ENCODE peak calls at places on chromosomes 3 and 15, in eight cellular contexts. D, L, C, T, U, E, K and F are unnamed samples.
A peak's percentile ranks its signal among the peaks of the same experiment; 100 is the strongest.

GRCh38 chr3:143757691-143758090 is 90.6 kb downstream of the SLC9A9 start:
- DNase-seq in D (no peak), L (no peak), C (no peak), T (no peak), U (no peak), E (no peak), K (no peak), F (no peak)

GRCh38 chr3:127172670-127173515 is 20.0 kb upstream of the PRR23E start:
- DNase-seq in D (peak; percentile 86), L (peak; percentile 38), C (no peak), T (no peak), U (no peak), E (no peak), K (no peak), F (no peak)

GRCh38 chr3:151328298-151329036 is 882 bp downstream of the P2RY13 start:
- DNase-seq in D (no peak), L (peak; percentile 52), C (no peak), T (no peak), U (no peak), E (no peak), K (peak; percentile 58), F (peak; percentile 54)

GRCh38 chr3:14549256-14549931 is 9.3 kb upstream of the GRIP2 start:
- DNase-seq in D (peak; percentile 8), L (peak; percentile 7), C (no peak), T (no peak), U (no peak), E (no peak), K (no peak), F (no peak)

GRCh38 chr3:50340404-50341329 is at the start of gene RASSF1:
- DNase-seq in D (peak; percentile 48), L (peak; percentile 64), C (peak; percentile 78), T (peak; percentile 51), U (peak; percentile 80), E (peak; percentile 32), K (no peak), F (peak; percentile 87)

GRCh38 chr15:83178387-83178786 is 29.2 kb downstream of the HDGFL3 start:
- DNase-seq in D (no peak), L (no peak), C (no peak), T (no peak), U (no peak), E (no peak), K (no peak), F (no peak)

GRCh38 chr3:104032283-104032682 is 1334.4 kb upstream of the ALCAM start:
- DNase-seq in D (peak; percentile 6), L (no peak), C (no peak), T (no peak), U (no peak), E (no peak), K (no peak), F (no peak)

GRCh38 chr3:29950232-29950631 is 656.2 kb upstream of the TGFBR2 start:
- DNase-seq in D (no peak), L (no peak), C (no peak), T (no peak), U (no peak), E (no peak), K (no peak), F (no peak)

GRCh38 chr3:25661694-25662455 is 2.8 kb downstream of the TOP2B start:
- DNase-seq in D (no peak), L (no peak), C (no peak), T (no peak), U (no peak), E (no peak), K (no peak), F (no peak)

GRCh38 chr15:79475312-79475711 is 43.2 kb downstream of the MINAR1 start:
- DNase-seq in D (peak; percentile 6), L (no peak), C (no peak), T (no peak), U (no peak), E (no peak), K (no peak), F (no peak)

GRCh38 chr3:184320099-184320445 is 5.7 kb downstream of the EIF4G1 start:
- DNase-seq in D (peak; percentile 97), L (peak; percentile 98), C (peak; percentile 98), T (no peak), U (peak; percentile 97), E (peak; percentile 97), K (peak; percentile 87), F (peak; percentile 62)

GRCh38 chr3:82030932-82031331 is 269.5 kb upstream of the GBE1 start:
- DNase-seq in D (no peak), L (no peak), C (no peak), T (no peak), U (no peak), E (no peak), K (no peak), F (no peak)

GRCh38 chr3:133437391-133438093 is 37.7 kb downstream of the BFSP2 start:
- DNase-seq in D (peak; percentile 35), L (peak; percentile 68), C (no peak), T (no peak), U (no peak), E (no peak), K (no peak), F (no peak)
- TF ChIP-seq CTCF in D (peak; percentile 21), L (no peak), C (no peak), T (no peak), U (no peak), E (no peak), K (no peak), F (no peak)

DNA sequence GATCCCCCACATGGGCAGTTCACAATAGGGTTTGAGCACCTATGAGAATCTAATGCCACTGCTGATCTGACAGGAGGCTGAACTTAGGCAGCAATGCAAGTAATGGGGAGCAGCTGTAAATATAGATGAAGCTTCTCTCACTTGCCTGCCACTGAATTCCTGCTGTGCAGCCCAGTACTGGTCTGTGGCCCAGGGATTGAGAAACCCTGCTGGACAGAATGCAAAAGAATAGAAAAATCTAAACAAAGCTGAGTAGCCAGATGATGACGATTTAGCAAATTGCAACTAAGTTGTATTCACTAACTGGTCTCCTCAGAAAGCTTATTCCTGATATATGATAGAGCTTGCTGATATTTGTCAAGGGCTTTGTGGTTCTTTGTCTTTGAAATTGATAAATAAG is 34.3 kb upstream of the APH1B start:
- DNase-seq in D (no peak), L (peak; percentile 73), C (peak; percentile 28), T (no peak), U (peak; percentile 58), E (no peak), K (no peak), F (no peak)
- TF ChIP-seq CTCF in D (no peak), L (no peak), C (no peak), T (no peak), U (no peak), E (no peak), K (no peak), F (no peak)

GRCh38 chr3:185824467-185825378 is at the start of gene IGF2BP2:
- DNase-seq in D (peak; percentile 80), L (peak; percentile 92), C (peak; percentile 54), T (peak; percentile 96), U (peak; percentile 59), E (peak; percentile 67), K (peak; percentile 73), F (peak; percentile 64)
- TF ChIP-seq CTCF in D (peak; percentile 27), L (peak; percentile 5), C (no peak), T (peak; percentile 35), U (no peak), E (no peak), K (no peak), F (no peak)

GRCh38 chr3:139231555-139232281 is 112.1 kb upstream of the MRPS22 start:
- DNase-seq in D (no peak), L (no peak), C (no peak), T (no peak), U (no peak), E (no peak), K (no peak), F (no peak)
- TF ChIP-seq CTCF in D (no peak), L (no peak), C (no peak), T (no peak), U (no peak), E (no peak), K (no peak), F (no peak)

DNA sequence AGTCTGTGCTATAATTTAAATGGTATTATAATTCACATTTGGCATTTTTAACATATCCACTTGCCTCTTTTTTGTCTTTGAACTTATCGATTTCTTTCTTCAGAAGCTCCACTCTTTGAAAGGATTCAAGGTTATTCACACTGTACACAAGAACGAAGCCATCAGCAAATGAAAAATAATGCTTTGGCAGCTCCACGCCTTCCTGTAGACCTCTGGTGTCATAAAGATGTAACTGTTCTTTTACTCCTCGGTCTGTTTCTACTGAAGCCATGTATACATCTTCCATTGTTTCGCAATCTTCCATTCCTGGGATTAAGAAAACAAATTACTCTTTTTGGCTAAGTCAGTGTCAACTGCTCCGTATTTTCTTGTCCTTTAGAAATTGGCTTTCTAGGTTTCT is 16.0 kb downstream of the NKIRAS1 start:
- DNase-seq in D (no peak), L (peak; percentile 65), C (no peak), T (no peak), U (no peak), E (no peak), K (no peak), F (no peak)
- TF ChIP-seq CTCF in D (peak; percentile 29), L (no peak), C (no peak), T (no peak), U (no peak), E (no peak), K (no peak), F (no peak)

GRCh38 chr3:181230258-181230657 is 240.7 kb upstream of the DNAJC19 start:
- DNase-seq in D (no peak), L (no peak), C (no peak), T (no peak), U (no peak), E (no peak), K (no peak), F (no peak)
- TF ChIP-seq CTCF in D (no peak), L (no peak), C (no peak), T (no peak), U (no peak), E (no peak), K (no peak), F (no peak)

DNA sequence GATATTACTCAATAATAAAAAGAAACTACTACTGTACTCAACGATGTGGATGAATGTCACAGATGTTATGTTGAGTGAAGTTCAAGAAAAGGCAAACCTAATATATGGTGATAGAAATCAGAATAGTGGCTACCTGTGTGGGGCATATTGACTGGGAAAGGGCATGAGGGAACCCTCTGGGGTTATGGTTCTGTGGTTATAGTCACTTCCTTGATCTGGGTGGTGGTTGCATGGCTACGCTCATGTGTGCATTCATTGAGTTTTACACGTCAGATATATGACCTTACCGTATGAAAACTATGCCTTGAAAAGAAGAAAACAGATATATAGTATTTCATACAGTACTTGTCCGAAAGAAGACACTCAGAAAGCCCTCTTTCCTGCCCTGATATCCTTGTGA is 331.0 kb upstream of the LRRFIP2 start:
- DNase-seq in D (no peak), L (no peak), C (no peak), T (no peak), U (no peak), E (no peak), K (no peak), F (no peak)
- TF ChIP-seq CTCF in D (no peak), L (no peak), C (no peak), T (no peak), U (no peak), E (no peak), K (no peak), F (no peak)

GRCh38 chr3:170622369-170623159 is 36.7 kb upstream of the SLC7A14 start:
- DNase-seq in D (peak; percentile 80), L (peak; percentile 71), C (peak; percentile 18), T (no peak), U (peak; percentile 44), E (no peak), K (no peak), F (no peak)
- TF ChIP-seq CTCF in D (no peak), L (no peak), C (no peak), T (no peak), U (no peak), E (no peak), K (no peak), F (no peak)

GRCh38 chr3:185943363-185944106 is 5.7 kb upstream of the TRA2B start:
- DNase-seq in D (peak; percentile 70), L (peak; percentile 85), C (peak; percentile 88), T (peak; percentile 80), U (peak; percentile 85), E (peak; percentile 92), K (peak; percentile 86), F (peak; percentile 92)
- TF ChIP-seq CTCF in D (peak; percentile 99), L (peak; percentile 100), C (peak; percentile 99), T (peak; percentile 98), U (peak; percentile 88), E (peak; percentile 98), K (peak; percentile 100), F (peak; percentile 99)